ENCODE peak calls at places on chromosomes 4 and X, in five cellular contexts. One of them, this sample, is unnamed. For H3K4me1, the result is how much of the 10 kb centered on the place peaks cover.

GRCh38 chrX:25144043-25144940 is 128.5 kb upstream of the ARX start:
- DNase-seq in adrenal gland: peak
- DNase-seq in upper lobe of left lung: peak
- DNase-seq in testis: peak
- DNase-seq in breast epithelium: peak
- DNase-seq in this sample: peak

GRCh38 chr4:134906404-134907023 is 704.9 kb upstream of the PABPC4L start:
- DNase-seq in breast epithelium: no peak
- DNase-seq in testis: peak
- DNase-seq in upper lobe of left lung: no peak
- DNase-seq in adrenal gland: no peak
- DNase-seq in this sample: no peak

GRCh38 chrX:8783100-8784098 is 17.8 kb downstream of the FAM9A start:
- DNase-seq in breast epithelium: no peak
- DNase-seq in upper lobe of left lung: peak
- DNase-seq in testis: peak
- DNase-seq in adrenal gland: peak
- DNase-seq in this sample: peak

GRCh38 chr4:150078996-150079581 is 844 bp downstream of the DCLK2 start:
- DNase-seq in adrenal gland: peak
- DNase-seq in testis: peak
- DNase-seq in upper lobe of left lung: peak
- DNase-seq in breast epithelium: no peak
- DNase-seq in this sample: peak

GRCh38 chrX:147180886-147181285 is 366.3 kb upstream of the CXorf51A start:
- DNase-seq in upper lobe of left lung: no peak
- DNase-seq in testis: no peak
- DNase-seq in adrenal gland: no peak
- DNase-seq in breast epithelium: no peak
- DNase-seq in this sample: no peak

GRCh38 chrX:151870603-151871002 is 42.1 kb upstream of the MAGEA4 start:
- DNase-seq in adrenal gland: peak
- DNase-seq in testis: no peak
- DNase-seq in breast epithelium: no peak
- DNase-seq in upper lobe of left lung: no peak
- DNase-seq in this sample: no peak

GRCh38 chr4:109967798-109968520 is 55.3 kb downstream of the EGF start:
- DNase-seq in testis: no peak
- DNase-seq in upper lobe of left lung: no peak
- DNase-seq in breast epithelium: no peak
- DNase-seq in adrenal gland: no peak
- DNase-seq in this sample: no peak

GRCh38 chr4:95431678-95432077 is 117.1 kb downstream of the UNC5C start:
- DNase-seq in upper lobe of left lung: no peak
- DNase-seq in breast epithelium: no peak
- DNase-seq in adrenal gland: no peak
- DNase-seq in testis: no peak
- DNase-seq in this sample: no peak

GRCh38 chr4:73662709-73663546 is 42.7 kb upstream of the RASSF6 start:
- DNase-seq in breast epithelium: no peak
- DNase-seq in testis: no peak
- DNase-seq in adrenal gland: no peak
- DNase-seq in upper lobe of left lung: no peak
- DNase-seq in this sample: no peak

GRCh38 chrX:132876509-132876837 is 82.0 kb downstream of the HS6ST2 start:
- DNase-seq in breast epithelium: no peak
- DNase-seq in testis: peak
- DNase-seq in adrenal gland: no peak
- DNase-seq in upper lobe of left lung: no peak
- DNase-seq in this sample: no peak

GRCh38 chr4:127309360-127310095 is 323.2 kb upstream of the INTU start:
- DNase-seq in adrenal gland: no peak
- DNase-seq in testis: no peak
- DNase-seq in upper lobe of left lung: no peak
- DNase-seq in breast epithelium: no peak
- DNase-seq in this sample: no peak

GRCh38 chr4:10085828-10086505 is 30.6 kb downstream of the WDR1 start:
- DNase-seq in adrenal gland: peak
- DNase-seq in testis: no peak
- DNase-seq in upper lobe of left lung: no peak
- DNase-seq in breast epithelium: no peak
- DNase-seq in this sample: peak

GRCh38 chrX:108216862-108217571 is 125.4 kb downstream of the ATG4A start:
- DNase-seq in breast epithelium: no peak
- DNase-seq in upper lobe of left lung: no peak
- DNase-seq in testis: no peak
- DNase-seq in adrenal gland: no peak
- DNase-seq in this sample: no peak

GRCh38 chr4:94390804-94391410 is 48.3 kb upstream of the HPGDS start:
- DNase-seq in breast epithelium: no peak
- DNase-seq in testis: peak
- DNase-seq in upper lobe of left lung: no peak
- DNase-seq in adrenal gland: no peak
- DNase-seq in this sample: no peak

GRCh38 chr4:55183926-55184599 is 58.7 kb upstream of the KDR start:
- DNase-seq in upper lobe of left lung: peak
- DNase-seq in breast epithelium: peak
- DNase-seq in testis: no peak
- DNase-seq in adrenal gland: peak
- DNase-seq in this sample: no peak

GRCh38 chrX:124293810-124294209 is 38.6 kb upstream of the TEX13D start:
- DNase-seq in adrenal gland: no peak
- DNase-seq in testis: no peak
- DNase-seq in upper lobe of left lung: no peak
- DNase-seq in breast epithelium: no peak
- DNase-seq in this sample: no peak

GRCh38 chr4:68129793-68130192 is at the start of gene TMPRSS11F:
- DNase-seq in testis: no peak
- DNase-seq in adrenal gland: no peak
- DNase-seq in upper lobe of left lung: no peak
- DNase-seq in breast epithelium: no peak
- DNase-seq in this sample: no peak

GRCh38 chr4:90211174-90211573 is 84.0 kb downstream of the CCSER1 start:
- DNase-seq in adrenal gland: no peak
- DNase-seq in upper lobe of left lung: no peak
- DNase-seq in breast epithelium: no peak
- DNase-seq in testis: no peak
- DNase-seq in this sample: no peak

GRCh38 chrX:1468250-1468772 is 15.6 kb upstream of the ASMTL start:
- DNase-seq in testis: peak
- DNase-seq in adrenal gland: no peak
- DNase-seq in upper lobe of left lung: peak
- DNase-seq in breast epithelium: peak
- DNase-seq in this sample: no peak

GRCh38 chr4:113990886-113991285 is 11.4 kb upstream of the ARSJ start:
- DNase-seq in adrenal gland: no peak
- DNase-seq in testis: no peak
- DNase-seq in breast epithelium: no peak
- DNase-seq in upper lobe of left lung: peak
- DNase-seq in this sample: no peak

GRCh38 chr4:126405369-126405982 is 1090.7 kb downstream of the FAT4 start:
- DNase-seq in testis: no peak
- DNase-seq in upper lobe of left lung: no peak
- DNase-seq in breast epithelium: no peak
- DNase-seq in adrenal gland: no peak
- DNase-seq in this sample: no peak

GRCh38 chr4:113683143-113683542 is 78.4 kb downstream of the CAMK2D start:
- DNase-seq in testis: no peak
- DNase-seq in upper lobe of left lung: no peak
- DNase-seq in adrenal gland: no peak
- DNase-seq in breast epithelium: no peak
- DNase-seq in this sample: peak

GRCh38 chr4:25817059-25817681 is 45.6 kb downstream of the SEL1L3 start:
- DNase-seq in breast epithelium: no peak
- DNase-seq in testis: no peak
- DNase-seq in adrenal gland: no peak
- DNase-seq in upper lobe of left lung: no peak
- DNase-seq in this sample: no peak

GRCh38 chrX:16834811-16835210 is 35.4 kb downstream of the RBBP7 start:
- DNase-seq in upper lobe of left lung: no peak
- DNase-seq in adrenal gland: no peak
- DNase-seq in testis: no peak
- DNase-seq in breast epithelium: no peak
- DNase-seq in this sample: no peak

GRCh38 chrX:134654398-134655012 is 3.8 kb downstream of the PLAC1 start:
- DNase-seq in adrenal gland: no peak
- DNase-seq in upper lobe of left lung: no peak
- DNase-seq in breast epithelium: no peak
- DNase-seq in testis: no peak
- DNase-seq in this sample: no peak

GRCh38 chr4:40587826-40588225 is 41.8 kb downstream of the RBM47 start:
- DNase-seq in upper lobe of left lung: peak
- DNase-seq in testis: no peak
- DNase-seq in adrenal gland: peak
- DNase-seq in breast epithelium: peak
- DNase-seq in this sample: no peak

GRCh38 chr4:84870398-84871163 is 95.9 kb downstream of the WDFY3 start:
- DNase-seq in adrenal gland: no peak
- DNase-seq in testis: no peak
- DNase-seq in upper lobe of left lung: no peak
- DNase-seq in breast epithelium: no peak
- DNase-seq in this sample: no peak

GRCh38 chrX:147183161-147183560 is 368.6 kb upstream of the CXorf51A start:
- DNase-seq in upper lobe of left lung: no peak
- DNase-seq in testis: no peak
- DNase-seq in adrenal gland: no peak
- DNase-seq in breast epithelium: no peak
- DNase-seq in this sample: no peak

GRCh38 chr4:159006202-159006601 is 96.7 kb upstream of the RAPGEF2 start:
- DNase-seq in adrenal gland: no peak
- DNase-seq in breast epithelium: no peak
- DNase-seq in testis: no peak
- DNase-seq in upper lobe of left lung: no peak
- DNase-seq in this sample: no peak

GRCh38 chr4:179625391-179625790 is 2183.2 kb upstream of the AGA start:
- DNase-seq in breast epithelium: no peak
- DNase-seq in adrenal gland: no peak
- DNase-seq in upper lobe of left lung: no peak
- DNase-seq in testis: no peak
- DNase-seq in this sample: no peak

GRCh38 chr4:131426023-131426758 is 1722.9 kb upstream of the PCDH10 start:
- DNase-seq in testis: no peak
- DNase-seq in upper lobe of left lung: no peak
- DNase-seq in breast epithelium: no peak
- DNase-seq in adrenal gland: no peak
- DNase-seq in this sample: no peak

GRCh38 chrX:39652336-39652735 is 445.4 kb downstream of the BCOR start:
- DNase-seq in testis: no peak
- DNase-seq in adrenal gland: peak
- DNase-seq in upper lobe of left lung: no peak
- DNase-seq in breast epithelium: no peak
- DNase-seq in this sample: peak

GRCh38 chrX:155888139-155888538 is 7.0 kb downstream of the VAMP7 start:
- DNase-seq in adrenal gland: no peak
- DNase-seq in breast epithelium: no peak
- DNase-seq in testis: no peak
- DNase-seq in upper lobe of left lung: no peak
- DNase-seq in this sample: no peak

GRCh38 chr4:27318740-27319139 is 458.1 kb downstream of the STIM2 start:
- DNase-seq in adrenal gland: no peak
- DNase-seq in breast epithelium: no peak
- DNase-seq in testis: peak
- DNase-seq in upper lobe of left lung: no peak
- DNase-seq in this sample: no peak

GRCh38 chr4:187218705-187219245 is 495.1 kb upstream of the FAT1 start:
- DNase-seq in testis: no peak
- DNase-seq in breast epithelium: no peak
- DNase-seq in upper lobe of left lung: no peak
- DNase-seq in adrenal gland: no peak
- DNase-seq in this sample: no peak

GRCh38 chr4:48968814-48969213 is 17.3 kb upstream of the CWH43 start:
- DNase-seq in adrenal gland: no peak
- DNase-seq in upper lobe of left lung: no peak
- DNase-seq in breast epithelium: no peak
- DNase-seq in testis: no peak
- DNase-seq in this sample: no peak

GRCh38 chr4:8400641-8401325 is 39.7 kb downstream of the ACOX3 start:
- DNase-seq in upper lobe of left lung: no peak
- DNase-seq in testis: no peak
- DNase-seq in breast epithelium: no peak
- DNase-seq in adrenal gland: no peak
- DNase-seq in this sample: no peak

GRCh38 chrX:55867254-55867653 is 149.7 kb downstream of the RRAGB start:
- DNase-seq in testis: no peak
- DNase-seq in upper lobe of left lung: no peak
- DNase-seq in adrenal gland: no peak
- DNase-seq in breast epithelium: no peak
- DNase-seq in this sample: no peak

GRCh38 chr4:139177049-139177887 is at the start of gene ELF2:
- DNase-seq in adrenal gland: peak
- DNase-seq in breast epithelium: peak
- DNase-seq in testis: peak
- DNase-seq in upper lobe of left lung: peak
- DNase-seq in this sample: peak
- TF ChIP-seq POLR2A in adrenal gland: no peak
- TF ChIP-seq POLR2A in breast epithelium: peak
- TF ChIP-seq POLR2A in testis: no peak
- TF ChIP-seq POLR2A in upper lobe of left lung: no peak
- TF ChIP-seq POLR2A in this sample: no peak

GRCh38 chrX:19704117-19704516 is 183.3 kb downstream of the SH3KBP1 start:
- DNase-seq in adrenal gland: no peak
- DNase-seq in breast epithelium: no peak
- DNase-seq in upper lobe of left lung: no peak
- DNase-seq in testis: no peak
- DNase-seq in this sample: no peak
- H3K4me1 ChIP-seq in adrenal gland: under half
- H3K4me1 ChIP-seq in breast epithelium: under half
- H3K4me1 ChIP-seq in upper lobe of left lung: under half
- H3K4me1 ChIP-seq in testis: under half
- H3K4me1 ChIP-seq in this sample: under half

GRCh38 chrX:136157187-136157586 is 9.9 kb downstream of the FHL1 start:
- DNase-seq in breast epithelium: no peak
- DNase-seq in adrenal gland: no peak
- DNase-seq in testis: no peak
- DNase-seq in upper lobe of left lung: no peak
- DNase-seq in this sample: no peak
- H3K27ac ChIP-seq in breast epithelium: no peak
- H3K27ac ChIP-seq in adrenal gland: no peak
- H3K27ac ChIP-seq in testis: no peak
- H3K27ac ChIP-seq in upper lobe of left lung: no peak
- H3K27ac ChIP-seq in this sample: peak

GRCh38 chrX:74242484-74243138 is 61.4 kb upstream of the ZCCHC13 start:
- DNase-seq in testis: no peak
- DNase-seq in adrenal gland: no peak
- DNase-seq in breast epithelium: peak
- DNase-seq in upper lobe of left lung: no peak
- DNase-seq in this sample: no peak
- TF ChIP-seq POLR2A in testis: no peak
- TF ChIP-seq POLR2A in adrenal gland: no peak
- TF ChIP-seq POLR2A in breast epithelium: no peak
- TF ChIP-seq POLR2A in upper lobe of left lung: no peak
- TF ChIP-seq POLR2A in this sample: no peak

GRCh38 chr4:153533387-153533786 is 67.2 kb downstream of the TMEM131L start:
- DNase-seq in upper lobe of left lung: no peak
- DNase-seq in breast epithelium: no peak
- DNase-seq in adrenal gland: no peak
- DNase-seq in testis: no peak
- DNase-seq in this sample: no peak
- H3K4me1 ChIP-seq in upper lobe of left lung: under half
- H3K4me1 ChIP-seq in breast epithelium: under half
- H3K4me1 ChIP-seq in adrenal gland: under half
- H3K4me1 ChIP-seq in testis: under half
- H3K4me1 ChIP-seq in this sample: under half

This sample was measured in thyroid gland.